ENCODE peak calls at places on chromosome X, in six cellular contexts. T is sigmoid colon, M is breast epithelium, S is left lung, H is A673, X is tibial nerve. I is an unnamed sample.

GRCh38 chrX:51395807-51396728 is 63.4 kb downstream of the NUDT10 start:
- DNase-seq in T (peak; percentile 62), M (peak; percentile 46), S (peak; percentile 35), H (peak; percentile 40), X (no peak), I (no peak)

GRCh38 chrX:23902419-23902818 is 5.3 kb downstream of the APOO start:
- DNase-seq in T (no peak), M (no peak), S (no peak), H (peak; percentile 76), X (no peak), I (no peak)

GRCh38 chrX:154374361-154375155 is at the start of gene FLNA:
- DNase-seq in T (peak; percentile 89), M (no peak), S (no peak), H (no peak), X (no peak), I (no peak)

GRCh38 chrX:68989865-68990606 is 161.2 kb downstream of the EFNB1 start:
- DNase-seq in T (no peak), M (no peak), S (no peak), H (no peak), X (no peak), I (no peak)

GRCh38 chrX:71017396-71017939 is 50.7 kb downstream of the SNX12 start:
- DNase-seq in T (no peak), M (no peak), S (no peak), H (no peak), X (no peak), I (no peak)

GRCh38 chrX:136529795-136530194 is 2.2 kb upstream of the VGLL1 start:
- DNase-seq in T (no peak), M (no peak), S (no peak), H (peak; percentile 5), X (no peak), I (no peak)

GRCh38 chrX:121008920-121009319 is 23.4 kb upstream of the CT47A1 start:
- DNase-seq in T (no peak), M (no peak), S (no peak), H (no peak), X (no peak), I (no peak)

GRCh38 chrX:17826609-17827496 is 34.2 kb downstream of the RAI2 start:
- DNase-seq in T (no peak), M (no peak), S (no peak), H (no peak), X (no peak), I (no peak)

GRCh38 chrX:2486476-2487133 is 14.2 kb downstream of the DHRSX start:
- DNase-seq in T (no peak), M (no peak), S (no peak), H (no peak), X (no peak), I (peak; percentile 61)

GRCh38 chrX:24902808-24903207 is 113.0 kb downstream of the ARX start:
- DNase-seq in T (no peak), M (no peak), S (no peak), H (no peak), X (no peak), I (no peak)

GRCh38 chrX:70485466-70485865 is 40.8 kb downstream of the DLG3 start:
- DNase-seq in T (no peak), M (no peak), S (no peak), H (no peak), X (no peak), I (no peak)

GRCh38 chrX:129931411-129932136 is 25.6 kb downstream of the UTP14A start:
- DNase-seq in T (peak; percentile 97), M (peak; percentile 88), S (peak; percentile 95), H (peak; percentile 87), X (peak; percentile 84), I (peak; percentile 88)

GRCh38 chrX:40383360-40383759 is 197.4 kb upstream of the ATP6AP2 start:
- DNase-seq in T (no peak), M (no peak), S (no peak), H (no peak), X (no peak), I (no peak)

GRCh38 chrX:24145340-24146186 is 4.0 kb upstream of the ZFX start:
- DNase-seq in T (no peak), M (no peak), S (no peak), H (peak; percentile 37), X (no peak), I (no peak)

GRCh38 chrX:34909151-34909550 is 33.4 kb upstream of the FAM47B start:
- DNase-seq in T (no peak), M (no peak), S (no peak), H (no peak), X (no peak), I (no peak)

GRCh38 chrX:72394518-72395163 is 88.9 kb upstream of the CITED1 start:
- DNase-seq in T (no peak), M (no peak), S (no peak), H (no peak), X (no peak), I (no peak)

GRCh38 chrX:76850851-76851250 is 423.3 kb downstream of the MAGEE1 start:
- DNase-seq in T (no peak), M (no peak), S (no peak), H (no peak), X (no peak), I (no peak)

GRCh38 chrX:131821945-131822622 is 201.0 kb upstream of the STK26 start:
- DNase-seq in T (peak; percentile 90), M (no peak), S (peak; percentile 68), H (peak; percentile 80), X (no peak), I (no peak)

GRCh38 chrX:71919436-71919835 is 8.8 kb downstream of the NHSL2 start:
- DNase-seq in T (no peak), M (no peak), S (no peak), H (no peak), X (no peak), I (no peak)

GRCh38 chrX:30793075-30793766 is 95.8 kb downstream of the TAB3 start:
- DNase-seq in T (peak; percentile 26), M (no peak), S (no peak), H (no peak), X (no peak), I (no peak)

GRCh38 chrX:33194876-33195433 is 16.4 kb downstream of the DMD start:
- DNase-seq in T (no peak), M (no peak), S (no peak), H (no peak), X (no peak), I (no peak)

GRCh38 chrX:45824471-45824870 is 623.8 kb upstream of the DIPK2B start:
- DNase-seq in T (no peak), M (no peak), S (peak; percentile 50), H (peak; percentile 88), X (no peak), I (peak; percentile 89)

GRCh38 chrX:16718824-16719333 is 533 bp upstream of the SYAP1 start:
- DNase-seq in T (no peak), M (no peak), S (no peak), H (no peak), X (no peak), I (no peak)

GRCh38 chrX:142686206-142686605 is 339.5 kb upstream of the SPANXN4 start:
- DNase-seq in T (no peak), M (no peak), S (no peak), H (no peak), X (no peak), I (no peak)

GRCh38 chrX:96464880-96465558 is 219.6 kb upstream of the DIAPH2 start:
- DNase-seq in T (no peak), M (no peak), S (no peak), H (no peak), X (no peak), I (no peak)

GRCh38 chrX:41689711-41690110 is 938 bp downstream of the GPR34 start:
- DNase-seq in T (no peak), M (no peak), S (no peak), H (no peak), X (no peak), I (no peak)

GRCh38 chrX:107738768-107739167 is 36.8 kb downstream of the TSC22D3 start:
- DNase-seq in T (no peak), M (no peak), S (no peak), H (no peak), X (no peak), I (no peak)

GRCh38 chrX:39907964-39908616 is 189.7 kb downstream of the BCOR start:
- DNase-seq in T (peak; percentile 86), M (no peak), S (peak; percentile 70), H (peak; percentile 54), X (peak; percentile 18), I (peak; percentile 81)

GRCh38 chrX:72713130-72713529 is 976 bp downstream of the PHKA1 start:
- DNase-seq in T (no peak), M (no peak), S (no peak), H (no peak), X (no peak), I (no peak)

GRCh38 chrX:1477229-1477628 is 24.5 kb upstream of the ASMTL start:
- DNase-seq in T (no peak), M (no peak), S (no peak), H (no peak), X (no peak), I (no peak)
- H3K36me3 ChIP-seq in T (no peaks in the 10 kb centered on the region), M (no peaks in the 10 kb centered on the region), S (no peaks in the 10 kb centered on the region), H (no peaks in the 10 kb centered on the region), X (no peaks in the 10 kb centered on the region), I (no peaks in the 10 kb centered on the region)

GRCh38 chrX:49753691-49754090 is 57.9 kb upstream of the PAGE1 start:
- DNase-seq in T (no peak), M (no peak), S (no peak), H (no peak), X (no peak), I (no peak)
- TF ChIP-seq CTCF in T (no peak), M (no peak), S (no peak), H (no peak), X (no peak), I (no peak)

GRCh38 chrX:636971-637659 is 6.5 kb downstream of the SHOX start:
- DNase-seq in T (no peak), M (peak; percentile 12), S (no peak), H (no peak), X (no peak), I (no peak)

GRCh38 chrX:637660-638481 is 7.3 kb downstream of the SHOX start:
- DNase-seq in T (no peak), M (no peak), S (no peak), H (peak; percentile 39), X (no peak), I (no peak)

GRCh38 chrX:640641-641040 is 10.1 kb downstream of the SHOX start:
- DNase-seq in T (peak; percentile 46), M (no peak), S (no peak), H (no peak), X (no peak), I (no peak)

GRCh38 chrX:638482-639131 is 8.0 kb downstream of the SHOX start:
- DNase-seq in T (peak; percentile 39), M (peak; percentile 15), S (no peak), H (no peak), X (no peak), I (no peak)

DNA sequence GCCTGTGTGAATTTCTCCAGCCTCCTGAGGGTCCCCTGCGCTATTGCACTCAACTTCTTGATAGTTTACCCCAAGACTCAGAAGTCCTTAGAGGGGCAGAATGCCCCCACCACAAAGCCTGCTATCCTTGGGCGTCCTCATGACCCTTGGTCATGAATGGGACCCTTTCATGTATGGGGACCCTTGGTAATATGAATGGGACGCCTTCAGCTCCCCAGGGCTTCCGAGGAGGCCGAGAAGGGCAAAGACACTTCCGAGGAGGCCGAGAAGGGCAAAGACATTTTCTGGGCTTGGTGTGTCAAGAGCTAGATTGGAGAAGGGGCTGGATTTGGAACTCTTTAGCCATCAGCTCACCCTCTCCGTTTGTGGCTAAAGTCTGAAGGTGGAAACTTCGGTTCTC is 8.6 kb downstream of the SHOX start:
- DNase-seq in T (no peak), M (no peak), S (no peak), H (no peak), X (no peak), I (no peak)
- H3K27me3 ChIP-seq in T (peaks cover 26% of the 10 kb centered on the region), M (no peaks in the 10 kb centered on the region), S (peaks cover 88% of the 10 kb centered on the region), H (peaks cover 47% of the 10 kb centered on the region), X (no peaks in the 10 kb centered on the region), I (peaks cover 65% of the 10 kb centered on the region)

GRCh38 chrX:104189862-104190261 is 23.6 kb downstream of the FAM199X start:
- DNase-seq in T (no peak), M (no peak), S (no peak), H (no peak), X (no peak), I (no peak)
- H3K36me3 ChIP-seq in T (no peaks in the 10 kb centered on the region), M (no peaks in the 10 kb centered on the region), S (no peaks in the 10 kb centered on the region), H (peaks cover 14% of the 10 kb centered on the region), X (no peaks in the 10 kb centered on the region), I (peaks cover 22% of the 10 kb centered on the region)